ENCODE peak calls at places on chromosomes 7 and 10, in ten cellular contexts. C is tibial nerve, M is HepG2, X is A549, P is SK-N-SH, L is ovary, K is upper lobe of left lung, V is transverse colon, J is stomach, F is GM12878. W is an unnamed sample.
A peak's percentile ranks its signal among the peaks of the same experiment; 100 is the strongest.

GRCh38 chr7:142436601-142437000 is 178.7 kb upstream of the PRSS58 start:
- DNase-seq in C (no peak), M (no peak), X (peak; percentile 15), P (no peak), L (no peak), K (no peak), V (no peak), J (no peak), F (no peak), W (no peak)

GRCh38 chr7:88276605-88277153 is 30.0 kb downstream of the STEAP4 start:
- DNase-seq in C (no peak), M (no peak), X (no peak), P (no peak), L (no peak), K (no peak), V (no peak), J (no peak), F (no peak), W (no peak)

GRCh38 chr10:5343561-5343960 is 21.2 kb upstream of the UCN3 start:
- DNase-seq in C (no peak), M (peak; percentile 44), X (no peak), P (no peak), L (no peak), K (no peak), V (no peak), J (no peak), F (no peak), W (no peak)

GRCh38 chr10:11685787-11686218 is 56.4 kb upstream of the ECHDC3 start:
- DNase-seq in C (peak; percentile 57), M (peak; percentile 47), X (no peak), P (no peak), L (peak; percentile 87), K (peak; percentile 80), V (peak; percentile 87), J (peak; percentile 86), F (peak; percentile 81), W (no peak)

GRCh38 chr10:44703241-44704155 is 207.6 kb upstream of the TMEM72 start:
- DNase-seq in C (no peak), M (no peak), X (no peak), P (no peak), L (no peak), K (no peak), V (no peak), J (no peak), F (no peak), W (no peak)

GRCh38 chr10:17808971-17809841 is at the start of gene MRC1:
- DNase-seq in C (peak; percentile 28), M (no peak), X (no peak), P (no peak), L (no peak), K (peak; percentile 35), V (peak; percentile 17), J (no peak), F (no peak), W (no peak)

GRCh38 chr10:131264110-131264788 is 47.3 kb downstream of the TCERG1L start:
- DNase-seq in C (no peak), M (no peak), X (no peak), P (no peak), L (no peak), K (no peak), V (no peak), J (no peak), F (no peak), W (no peak)

GRCh38 chr10:128009768-128010167 is 102.9 kb downstream of the PTPRE start:
- DNase-seq in C (no peak), M (no peak), X (no peak), P (no peak), L (no peak), K (no peak), V (no peak), J (no peak), F (no peak), W (peak; percentile 31)

GRCh38 chr10:124225468-124226270 is 132.3 kb upstream of the CHST15 start:
- DNase-seq in C (no peak), M (no peak), X (no peak), P (no peak), L (no peak), K (no peak), V (no peak), J (peak; percentile 24), F (no peak), W (peak; percentile 38)

GRCh38 chr10:67602268-67602950 is 93.6 kb downstream of the CTNNA3 start:
- DNase-seq in C (no peak), M (no peak), X (no peak), P (no peak), L (no peak), K (no peak), V (no peak), J (no peak), F (no peak), W (no peak)

GRCh38 chr10:35752469-35753450 is 110.7 kb upstream of the FZD8 start:
- DNase-seq in C (peak; percentile 59), M (no peak), X (no peak), P (no peak), L (no peak), K (no peak), V (no peak), J (no peak), F (no peak), W (no peak)

GRCh38 chr10:73163096-73163495 is 4.7 kb downstream of the ECD start:
- DNase-seq in C (no peak), M (no peak), X (no peak), P (no peak), L (no peak), K (no peak), V (no peak), J (no peak), F (no peak), W (no peak)

DNA sequence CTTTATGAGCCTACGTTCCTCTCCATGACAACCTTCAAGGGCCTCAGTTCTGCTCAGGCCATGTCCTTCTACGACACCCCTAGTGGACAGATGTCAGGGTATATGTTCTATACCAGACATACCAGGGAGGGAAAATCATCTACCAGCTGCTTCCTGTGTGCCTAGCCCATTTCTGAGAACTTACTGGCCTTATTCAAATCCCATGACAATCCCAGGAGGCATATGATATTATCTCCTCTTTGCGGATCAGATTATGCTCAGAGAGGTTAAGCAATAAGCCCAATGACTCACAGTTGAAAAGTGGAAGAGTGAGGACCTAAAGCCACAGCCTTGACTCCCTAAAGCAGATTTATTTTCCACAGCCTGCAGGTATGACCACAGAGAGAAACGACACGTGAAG is 139.3 kb downstream of the GLI3 start:
- DNase-seq in C (no peak), M (peak; percentile 3), X (no peak), P (no peak), L (no peak), K (no peak), V (no peak), J (no peak), F (no peak), W (no peak)
- TF ChIP-seq EP300 in C (no peak), M (no peak), X (no peak), P (no peak), L (no peak), K (no peak), V (no peak), J (no peak), F (no peak), W (no peak)

GRCh38 chr7:15737586-15737985 is 51.1 kb upstream of the MEOX2 start:
- DNase-seq in C (no peak), M (no peak), X (no peak), P (no peak), L (no peak), K (no peak), V (no peak), J (no peak), F (no peak), W (no peak)
- TF ChIP-seq EP300 in C (no peak), M (no peak), X (no peak), P (no peak), L (no peak), K (no peak), V (no peak), J (no peak), F (no peak), W (no peak)

GRCh38 chr7:131149840-131150239 is 177.8 kb upstream of the MKLN1 start:
- DNase-seq in C (no peak), M (no peak), X (no peak), P (no peak), L (no peak), K (no peak), V (no peak), J (no peak), F (no peak), W (no peak)

GRCh38 chr7:131149429-131149774 is 178.3 kb upstream of the MKLN1 start:
- DNase-seq in C (no peak), M (no peak), X (no peak), P (no peak), L (no peak), K (no peak), V (no peak), J (no peak), F (no peak), W (no peak)

GRCh38 chr7:131151034-131151433 is 176.6 kb upstream of the MKLN1 start:
- DNase-seq in C (no peak), M (no peak), X (no peak), P (no peak), L (no peak), K (no peak), V (no peak), J (no peak), F (no peak), W (no peak)

GRCh38 chr7:131157530-131158243 is 170.0 kb upstream of the MKLN1 start:
- DNase-seq in C (peak; percentile 70), M (no peak), X (no peak), P (no peak), L (no peak), K (peak; percentile 72), V (peak; percentile 18), J (no peak), F (no peak), W (peak; percentile 83)

DNA sequence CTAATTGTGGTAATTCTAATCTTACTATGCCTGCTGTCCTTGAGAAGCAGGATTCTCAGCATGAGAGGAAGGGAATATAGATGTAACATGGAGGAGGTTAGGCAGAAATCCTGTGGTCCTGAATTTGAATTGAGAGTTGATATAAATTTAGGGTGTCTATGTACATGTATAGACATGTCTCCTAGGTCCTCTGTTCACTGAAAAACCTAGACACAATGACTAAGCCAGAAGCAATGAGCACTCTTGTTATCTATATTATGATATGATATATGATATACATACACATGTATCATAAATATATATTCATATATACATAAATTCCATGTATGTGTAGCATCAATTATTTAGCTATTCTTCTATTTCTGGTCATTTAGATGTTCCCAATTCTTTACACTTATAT is 173.3 kb upstream of the MKLN1 start:
- DNase-seq in C (no peak), M (no peak), X (no peak), P (no peak), L (no peak), K (no peak), V (no peak), J (no peak), F (no peak), W (no peak)
- TF ChIP-seq EP300 in C (no peak), M (no peak), X (no peak), P (no peak), L (no peak), K (no peak), V (no peak), J (no peak), F (no peak), W (no peak)

DNA sequence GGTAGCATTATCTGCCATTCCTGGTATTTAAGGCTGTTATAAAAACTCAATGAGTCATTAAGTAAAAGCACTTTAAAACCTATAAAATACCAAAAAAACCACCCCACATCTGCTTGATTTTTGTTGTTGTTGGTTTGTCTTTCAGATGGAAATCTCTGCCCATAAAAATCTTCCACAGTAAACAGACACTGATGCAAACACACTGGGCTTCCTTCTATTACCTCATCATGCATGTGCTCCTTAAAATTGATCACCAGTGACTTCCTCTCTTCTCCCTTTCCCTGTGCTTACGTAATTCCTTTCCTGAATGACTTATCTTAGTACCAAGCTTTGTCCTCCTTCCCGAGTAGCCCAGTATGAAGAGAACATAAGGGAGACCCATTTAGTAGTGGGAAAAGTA is 167.2 kb downstream of the EVX1 start:
- DNase-seq in C (no peak), M (no peak), X (no peak), P (no peak), L (no peak), K (no peak), V (no peak), J (no peak), F (no peak), W (no peak)
- TF ChIP-seq EP300 in C (no peak), M (no peak), X (no peak), P (no peak), L (no peak), K (no peak), V (no peak), J (no peak), F (no peak), W (no peak)

W was measured in suprapubic skin.